ENCODE peak calls at places on chromosomes 1 and 21, in five cellular contexts. A is GM12878, T is thoracic aorta, M is brain microvascular endothelial cell, D is hepatocyte. R is an unnamed sample.

GRCh38 chr21:14523234-14523633 is 22.9 kb downstream of the SAMSN1 start:
- DNase-seq in A (no peak), D (no peak), M (no peak), T (no peak), R (no peak)

GRCh38 chr1:64664287-64664686 is 80.6 kb upstream of the RAVER2 start:
- DNase-seq in D (no peak), M (no peak), T (no peak), A (no peak), R (no peak)

GRCh38 chr1:218823291-218823900 is 350.3 kb upstream of the LYPLAL1 start:
- DNase-seq in A (no peak), D (no peak), T (no peak), M (peak), R (no peak)

GRCh38 chr21:41381731-41382130 is 19.9 kb downstream of the MX2 start:
- DNase-seq in T (no peak), A (no peak), D (no peak), M (no peak), R (no peak)

GRCh38 chr1:245489838-245490237 is 335.1 kb downstream of the KIF26B start:
- DNase-seq in M (no peak), D (no peak), T (no peak), A (no peak), R (no peak)

GRCh38 chr1:236608930-236609726 is 4.8 kb upstream of the HEATR1 start:
- DNase-seq in T (no peak), M (peak), A (no peak), D (peak), R (no peak)

GRCh38 chr1:3625151-3625907 is 514 bp downstream of the TPRG1L start:
- DNase-seq in D (peak), A (no peak), M (peak), T (no peak), R (no peak)

GRCh38 chr1:231418101-231418740 is 3.9 kb downstream of the EGLN1 start:
- DNase-seq in M (no peak), T (no peak), A (no peak), D (no peak), R (no peak)

GRCh38 chr1:184289825-184290550 is 96.8 kb upstream of the C1orf21 start:
- DNase-seq in M (no peak), A (no peak), T (no peak), D (no peak), R (no peak)

GRCh38 chr1:26239936-26240335 is 5.9 kb downstream of the CEP85 start:
- DNase-seq in M (peak), D (no peak), T (no peak), A (no peak), R (no peak)

GRCh38 chr1:46131727-46132528 is 501 bp downstream of the PIK3R3 start:
- DNase-seq in M (peak), A (no peak), D (peak), T (no peak), R (no peak)

GRCh38 chr1:7046314-7046713 is 261.1 kb downstream of the CAMTA1 start:
- DNase-seq in T (no peak), M (peak), D (peak), A (no peak), R (no peak)

GRCh38 chr1:244210884-244211558 is 159.9 kb downstream of the ZBTB18 start:
- DNase-seq in D (peak), M (no peak), T (no peak), A (no peak), R (no peak)

GRCh38 chr1:38337711-38338110 is 291.1 kb upstream of the POU3F1 start:
- DNase-seq in T (no peak), M (no peak), D (no peak), A (no peak), R (no peak)

GRCh38 chr1:231407049-231407448 is 15.0 kb downstream of the EGLN1 start:
- DNase-seq in D (no peak), A (no peak), T (no peak), M (no peak), R (no peak)

GRCh38 chr1:110783292-110783918 is 89.5 kb upstream of the CD53 start:
- DNase-seq in M (peak), A (no peak), D (peak), T (no peak), R (peak)

GRCh38 chr1:53693773-53694717 is 44.9 kb downstream of the GLIS1 start:
- DNase-seq in A (no peak), D (no peak), T (no peak), M (peak), R (no peak)

GRCh38 chr1:8021676-8022266 is 4.3 kb downstream of the ERRFI1 start:
- DNase-seq in A (no peak), M (no peak), D (no peak), T (no peak), R (no peak)

GRCh38 chr1:8910331-8910730 is 31.8 kb upstream of the ENO1 start:
- DNase-seq in A (no peak), M (no peak), T (no peak), D (no peak), R (no peak)

GRCh38 chr1:207883660-207884245 is 27.2 kb downstream of the CD34 start:
- DNase-seq in D (no peak), A (no peak), M (no peak), T (no peak), R (no peak)
- H3K4me3 ChIP-seq in D (no peak), A (no peak), M (no peak), T (peak), R (peak)

DNA sequence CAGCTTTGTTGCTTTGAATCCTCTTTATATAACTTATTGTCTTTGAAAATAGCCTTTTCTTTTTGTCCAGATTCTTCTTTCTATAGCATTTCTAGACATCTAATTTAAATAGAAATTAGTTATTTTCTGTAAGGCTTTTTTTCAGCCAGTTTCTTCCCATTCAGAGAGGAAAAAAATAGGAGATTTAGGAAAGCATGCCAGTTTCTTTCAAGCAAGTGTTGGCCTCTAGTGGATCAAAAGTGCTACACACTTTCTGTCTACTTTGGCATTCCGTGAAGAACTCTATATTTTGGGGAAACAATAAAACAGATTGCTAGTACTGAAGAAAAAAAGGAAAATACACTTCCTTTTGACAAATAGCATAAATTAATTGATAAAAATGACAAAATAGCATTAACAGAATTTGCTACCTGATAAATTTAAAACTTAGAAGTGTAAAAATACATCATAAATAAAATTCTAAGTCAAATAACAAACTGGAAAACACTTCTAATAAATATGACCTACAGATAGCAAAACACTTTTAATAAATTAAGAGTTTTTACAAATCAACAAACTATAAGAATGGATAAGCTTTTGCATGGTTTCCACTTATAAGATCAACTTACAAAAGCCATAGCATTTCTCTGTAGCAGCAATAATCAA is 13.1 kb upstream of the EXO1 start:
- DNase-seq in D (peak), M (peak), T (no peak), A (no peak), R (no peak)
- TF ChIP-seq CTCF in D (peak), M (peak), T (peak), A (peak), R (peak)

DNA sequence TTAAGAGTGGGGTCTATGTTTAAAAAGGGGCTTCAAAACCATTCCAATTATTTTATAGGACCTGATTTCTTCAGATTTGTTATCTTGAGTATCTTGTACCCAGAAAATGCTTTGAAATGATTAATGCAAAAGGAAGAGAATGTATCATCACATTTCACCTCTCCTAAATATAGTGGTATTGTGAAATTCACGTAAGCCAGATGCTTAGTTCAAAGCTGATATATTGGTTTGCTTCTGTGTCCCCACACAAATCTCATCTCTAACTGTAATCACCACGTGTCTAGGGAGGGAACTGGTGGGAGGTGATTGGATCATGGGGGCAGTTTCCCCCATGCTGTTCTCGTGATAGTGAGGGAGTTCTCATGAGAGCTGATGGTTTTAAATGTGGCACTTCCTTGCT is 8.5 kb downstream of the SOAT1 start:
- DNase-seq in D (no peak), M (no peak), A (no peak), T (no peak), R (no peak)
- H3K4me3 ChIP-seq in D (no peak), M (no peak), A (no peak), T (no peak), R (no peak)

GRCh38 chr1:90850925-90851710 is 134.0 kb upstream of the BARHL2 start:
- DNase-seq in D (peak), A (no peak), T (no peak), M (peak), R (peak)
- TF ChIP-seq CTCF in D (peak), A (peak), T (peak), M (peak), R (peak)

GRCh38 chr21:46297311-46298082 is 11.4 kb downstream of the YBEY start:
- DNase-seq in M (no peak), D (no peak), T (no peak), A (no peak), R (no peak)
- H3K4me3 ChIP-seq in M (peak), D (no peak), T (peak), A (no peak), R (peak)

GRCh38 chr1:27598902-27599528 is 4.9 kb downstream of the AHDC1 start:
- DNase-seq in D (peak), M (peak), A (no peak), T (peak), R (no peak)

GRCh38 chr1:27600500-27601175 is 3.3 kb downstream of the AHDC1 start:
- DNase-seq in A (no peak), T (no peak), D (peak), M (no peak), R (no peak)

GRCh38 chr1:27601321-27601770 is 2.6 kb downstream of the AHDC1 start:
- DNase-seq in M (no peak), A (no peak), D (no peak), T (no peak), R (no peak)

GRCh38 chr1:27598288-27598687 is 5.7 kb downstream of the AHDC1 start:
- DNase-seq in D (no peak), T (no peak), A (no peak), M (no peak), R (no peak)

GRCh38 chr1:27599605-27600499 is 4.1 kb downstream of the AHDC1 start:
- DNase-seq in T (no peak), M (no peak), D (peak), A (no peak), R (no peak)
- TF ChIP-seq CTCF in T (no peak), M (no peak), D (no peak), A (no peak), R (no peak)

R was measured in GM12864.